ENCODE peak calls at places on chromosome 20, in ten cellular contexts. Z is NCI-H460; C is RWPE1; J is astrocyte of the spinal cord; Y is activated T-cell treated with anti-CD3 and anti-CD28 coated beads, Interleukin-2, amount 50 U/mL, for 72 hours; E is dorsolateral prefrontal cortex; L is breast epithelium; B is NCI-H345; R is naive thymus-derived CD8-positive, alpha-beta T cell; H is stimulated activated CD4-positive, alpha-beta T cell treated with anti-CD3 and anti-CD28 coated beads, Interleukin-12 subunit alpha, Interleukin-12 subunit beta, amount 100 ng/mL, for 4 hours. Q is an unnamed sample.

GRCh38 chr20:33914871-33915270 is 78.8 kb upstream of the RALY start:
- DNase-seq in R (peak), Z (no peak), E (no peak), Y (peak), J (peak), C (peak), H (peak), L (no peak), B (peak), Q (no peak)

GRCh38 chr20:61728326-61728725 is 337.4 kb downstream of the TAF4 start:
- DNase-seq in L (no peak), Y (no peak), J (no peak), Z (no peak), E (no peak), H (no peak), C (no peak), R (no peak), B (no peak), Q (no peak)

GRCh38 chr20:47315339-47315662 is 41.2 kb downstream of the ZMYND8 start:
- DNase-seq in J (no peak), E (no peak), R (no peak), Z (no peak), L (no peak), C (no peak), H (no peak), B (peak), Y (no peak), Q (no peak)

GRCh38 chr20:41694796-41695195 is 76.6 kb upstream of the CHD6 start:
- DNase-seq in Y (no peak), B (no peak), H (no peak), J (no peak), R (no peak), Z (no peak), E (no peak), L (no peak), C (no peak), Q (no peak)

GRCh38 chr20:50916257-50916656 is 15.0 kb downstream of the ADNP start:
- DNase-seq in J (no peak), E (no peak), Y (no peak), L (no peak), B (no peak), Z (no peak), C (peak), R (no peak), H (no peak), Q (no peak)

GRCh38 chr20:49712918-49713778 is 530 bp downstream of the B4GALT5 start:
- DNase-seq in C (peak), J (no peak), H (peak), Y (peak), E (peak), R (no peak), Z (no peak), L (no peak), B (peak), Q (peak)

GRCh38 chr20:39048000-39048696 is 86.0 kb downstream of the DHX35 start:
- DNase-seq in L (peak), J (peak), E (peak), Z (peak), C (peak), R (peak), B (peak), H (peak), Y (peak), Q (peak)

GRCh38 chr20:64116016-64116415 is 8.7 kb upstream of the NPBWR2 start:
- DNase-seq in Z (no peak), J (no peak), H (no peak), E (no peak), Y (no peak), R (no peak), L (peak), C (no peak), B (no peak), Q (no peak)

GRCh38 chr20:63782051-63782471 is 42.5 kb downstream of the SLC2A4RG start:
- DNase-seq in B (no peak), Z (no peak), E (no peak), L (no peak), R (peak), J (no peak), Y (peak), H (peak), C (no peak), Q (no peak)

GRCh38 chr20:1382670-1383069 is 10.2 kb downstream of the FKBP1A start:
- DNase-seq in C (no peak), B (no peak), E (no peak), R (no peak), Z (no peak), H (no peak), J (no peak), Y (no peak), L (no peak), Q (no peak)

GRCh38 chr20:60467771-60468170 is 509.5 kb downstream of the CDH26 start:
- DNase-seq in L (no peak), C (no peak), E (no peak), Y (no peak), J (no peak), H (no peak), B (no peak), R (no peak), Z (no peak), Q (no peak)

GRCh38 chr20:62774076-62774714 is 22.1 kb upstream of the MRGBP start:
- DNase-seq in Z (no peak), R (no peak), L (no peak), Y (no peak), H (no peak), E (no peak), B (peak), C (no peak), J (no peak), Q (no peak)

GRCh38 chr20:37095108-37095608 is 639 bp downstream of the RBL1 start:
- DNase-seq in Y (peak), H (peak), R (peak), E (no peak), L (no peak), B (peak), J (no peak), C (peak), Z (no peak), Q (no peak)

GRCh38 chr20:11753155-11753554 is 164.5 kb upstream of the BTBD3 start:
- DNase-seq in H (no peak), Y (no peak), E (no peak), B (no peak), Z (no peak), R (no peak), L (no peak), J (no peak), C (no peak), Q (no peak)

GRCh38 chr20:49318430-49319203 is 40.8 kb upstream of the ZNFX1 start:
- DNase-seq in E (no peak), R (peak), Z (no peak), H (no peak), C (no peak), L (no peak), B (peak), J (no peak), Y (peak), Q (no peak)

GRCh38 chr20:38130687-38131587 is 34.1 kb downstream of the TGM2 start:
- DNase-seq in C (no peak), L (no peak), H (no peak), E (no peak), Z (no peak), R (no peak), J (no peak), Y (no peak), B (no peak), Q (no peak)

GRCh38 chr20:14488756-14489479 is 151.5 kb upstream of the FLRT3 start:
- DNase-seq in H (no peak), R (no peak), E (no peak), Y (no peak), B (no peak), C (no peak), Z (no peak), J (no peak), L (no peak), Q (no peak)

GRCh38 chr20:47113362-47114118 is 218.9 kb downstream of the EYA2 start:
- DNase-seq in H (no peak), C (no peak), Y (no peak), L (no peak), J (peak), B (no peak), E (no peak), R (no peak), Z (no peak), Q (no peak)

GRCh38 chr20:48358176-48358575 is 469.6 kb downstream of the PREX1 start:
- DNase-seq in B (no peak), J (no peak), Z (no peak), Y (no peak), L (no peak), R (no peak), E (no peak), C (no peak), H (no peak), Q (no peak)

GRCh38 chr20:46182271-46182670 is 64.2 kb downstream of the CD40 start:
- DNase-seq in H (no peak), B (no peak), Y (no peak), E (no peak), R (no peak), L (no peak), J (no peak), C (no peak), Z (no peak), Q (no peak)

GRCh38 chr20:18092890-18093289 is 35.2 kb upstream of the OVOL2 start:
- DNase-seq in B (no peak), L (no peak), Y (no peak), J (no peak), R (no peak), E (no peak), Z (no peak), C (no peak), H (no peak), Q (no peak)

GRCh38 chr20:45308078-45308778 is at the start of gene MATN4:
- DNase-seq in Y (no peak), H (no peak), R (no peak), E (no peak), C (no peak), Z (no peak), L (no peak), J (no peak), B (no peak), Q (no peak)

GRCh38 chr20:25278636-25279361 is 30.9 kb downstream of the PYGB start:
- DNase-seq in R (no peak), C (no peak), B (no peak), J (no peak), Y (no peak), H (no peak), Z (no peak), L (peak), E (peak), Q (no peak)

GRCh38 chr20:9052136-9052535 is 16.8 kb upstream of the PLCB4 start:
- DNase-seq in J (no peak), R (no peak), B (no peak), H (no peak), Y (no peak), L (no peak), E (no peak), Z (no peak), C (no peak), Q (no peak)

GRCh38 chr20:10427060-10427692 is 6.8 kb downstream of the MKKS start:
- DNase-seq in E (peak), J (peak), L (no peak), H (peak), Y (peak), B (peak), R (peak), C (peak), Z (peak), Q (no peak)

GRCh38 chr20:60046011-60046413 is 87.8 kb downstream of the CDH26 start:
- DNase-seq in Z (no peak), L (no peak), Y (no peak), J (peak), C (no peak), R (no peak), H (no peak), B (no peak), E (no peak), Q (peak)

GRCh38 chr20:44070139-44070900 is 116.7 kb downstream of the JPH2 start:
- DNase-seq in L (no peak), R (peak), H (no peak), J (no peak), Z (no peak), C (no peak), B (no peak), E (no peak), Y (peak), Q (peak)

GRCh38 chr20:61935926-61936700 is 129.6 kb downstream of the TAF4 start:
- DNase-seq in Y (no peak), H (no peak), L (peak), E (no peak), B (no peak), R (no peak), Z (no peak), J (no peak), C (no peak), Q (no peak)

GRCh38 chr20:32439132-32439829 is 81.2 kb downstream of the ASXL1 start:
- DNase-seq in H (no peak), Z (no peak), E (no peak), B (no peak), C (no peak), L (no peak), J (peak), Y (peak), R (no peak), Q (peak)

GRCh38 chr20:38874460-38875169 is 51.6 kb upstream of the FAM83D start:
- DNase-seq in B (no peak), H (no peak), E (no peak), R (peak), L (no peak), Y (peak), Z (no peak), J (no peak), C (no peak), Q (no peak)

GRCh38 chr20:24736131-24736843 is 212.8 kb upstream of the CST7 start:
- DNase-seq in Y (no peak), R (no peak), J (peak), L (no peak), C (no peak), Z (no peak), B (no peak), H (no peak), E (no peak), Q (no peak)

GRCh38 chr20:62146019-62146755 is 2.6 kb downstream of the SS18L1 start:
- DNase-seq in Y (no peak), C (no peak), R (no peak), B (no peak), L (no peak), E (no peak), J (no peak), Z (no peak), H (no peak), Q (no peak)

GRCh38 chr20:51930775-51931174 is 128.5 kb upstream of the SALL4 start:
- DNase-seq in Z (peak), H (no peak), C (peak), B (no peak), E (no peak), Y (no peak), J (peak), L (no peak), R (no peak), Q (no peak)

GRCh38 chr20:9353916-9354276 is 160.5 kb upstream of the LAMP5 start:
- DNase-seq in C (no peak), H (no peak), L (no peak), R (no peak), B (no peak), Z (no peak), E (no peak), J (peak), Y (no peak), Q (no peak)

GRCh38 chr20:6311841-6312655 is 189.2 kb upstream of the FERMT1 start:
- DNase-seq in B (no peak), L (no peak), J (peak), Y (no peak), R (no peak), Z (no peak), E (no peak), C (peak), H (no peak), Q (no peak)

Q was measured in lower leg skin.